ENCODE peak calls at places on chromosomes 12 and 14, in seven cellular contexts. X, F, J, R, E, N and G are unnamed samples.

GRCh38 chr14:59320771-59321170 is 132.3 kb downstream of the DAAM1 start:
- DNase-seq in J (no peak), F (no peak), E (no peak), N (no peak), R (no peak), X (no peak), G (no peak)

GRCh38 chr12:115697341-115697740 is 580.2 kb downstream of the MED13L start:
- DNase-seq in F (no peak), E (no peak), X (no peak), J (no peak), N (no peak), R (no peak), G (no peak)

GRCh38 chr14:85960781-85961180 is 430.8 kb downstream of the FLRT2 start:
- DNase-seq in F (no peak), X (no peak), J (no peak), R (no peak), N (no peak), E (no peak), G (no peak)

GRCh38 chr12:122137681-122138080 is 36.3 kb downstream of the IL31 start:
- DNase-seq in N (peak; percentile 84), J (no peak), R (peak; percentile 82), E (no peak), F (no peak), X (no peak), G (no peak)

GRCh38 chr12:89783321-89784060 is 74.9 kb upstream of the ATP2B1 start:
- DNase-seq in E (no peak), R (no peak), F (no peak), N (peak; percentile 2), X (no peak), J (peak; percentile 3), G (no peak)

GRCh38 chr14:103329421-103330347 is 4.4 kb upstream of the EIF5 start:
- DNase-seq in R (no peak), E (peak; percentile 64), X (no peak), F (no peak), N (no peak), J (no peak), G (no peak)

GRCh38 chr12:91910871-91911388 is 234.7 kb downstream of the BTG1 start:
- DNase-seq in R (no peak), X (no peak), J (no peak), N (peak; percentile 3), E (no peak), F (no peak), G (no peak)

GRCh38 chr12:57001448-57001906 is 4.9 kb downstream of the ZBTB39 start:
- DNase-seq in N (peak; percentile 91), F (peak; percentile 44), J (peak; percentile 76), R (peak; percentile 92), X (no peak), E (peak; percentile 87), G (no peak)

GRCh38 chr12:4134434-4134762 is 139.2 kb upstream of the CCND2 start:
- DNase-seq in R (no peak), X (no peak), F (no peak), J (no peak), E (no peak), N (peak; percentile 92), G (no peak)

GRCh38 chr12:79451988-79452387 is 238.8 kb downstream of the PAWR start:
- DNase-seq in X (no peak), R (no peak), J (peak; percentile 99), F (no peak), N (no peak), E (peak; percentile 31), G (no peak)

GRCh38 chr12:49527361-49528130 is 11.3 kb upstream of the KCNH3 start:
- DNase-seq in X (no peak), F (no peak), R (no peak), N (no peak), E (no peak), J (no peak), G (no peak)

GRCh38 chr12:122871851-122872785 is 23.8 kb downstream of the VPS37B start:
- DNase-seq in F (no peak), N (peak; percentile 100), X (peak; percentile 52), J (peak; percentile 84), R (peak; percentile 94), E (no peak), G (peak; percentile 86)

GRCh38 chr14:100536721-100537700 is 50.2 kb downstream of the BEGAIN start:
- DNase-seq in X (no peak), R (peak; percentile 45), F (no peak), J (no peak), N (no peak), E (no peak), G (no peak)

GRCh38 chr12:91211869-91212268 is 29.3 kb upstream of the DCN start:
- DNase-seq in R (no peak), E (no peak), F (no peak), X (no peak), J (no peak), N (no peak), G (no peak)

GRCh38 chr14:76863724-76864407 is 37.7 kb downstream of the LRRC74A start:
- DNase-seq in F (no peak), X (peak; percentile 13), J (peak; percentile 43), R (no peak), N (no peak), E (peak; percentile 19), G (peak; percentile 24)

GRCh38 chr14:26332966-26333365 is 264.9 kb downstream of the NOVA1 start:
- DNase-seq in R (no peak), X (no peak), N (no peak), J (no peak), F (no peak), E (no peak), G (no peak)

GRCh38 chr12:108846320-108846719 is 11.1 kb downstream of the SSH1 start:
- DNase-seq in N (no peak), J (no peak), F (no peak), R (no peak), X (no peak), E (no peak), G (no peak)

GRCh38 chr12:76536546-76536945 is 23.0 kb downstream of the OSBPL8 start:
- DNase-seq in R (no peak), E (no peak), F (no peak), J (no peak), N (no peak), X (no peak), G (no peak)

GRCh38 chr14:79745046-79745445 is 466.3 kb downstream of the DIO2 start:
- DNase-seq in E (no peak), F (no peak), J (no peak), N (no peak), X (no peak), R (no peak), G (no peak)

GRCh38 chr14:24059841-24060388 is 8.1 kb downstream of the CARMIL3 start:
- DNase-seq in J (no peak), X (no peak), E (no peak), F (no peak), R (no peak), N (no peak), G (no peak)

GRCh38 chr14:65840118-65840751 is 427.7 kb downstream of the FUT8 start:
- DNase-seq in X (no peak), J (no peak), E (no peak), F (no peak), N (no peak), R (no peak), G (no peak)

DNA sequence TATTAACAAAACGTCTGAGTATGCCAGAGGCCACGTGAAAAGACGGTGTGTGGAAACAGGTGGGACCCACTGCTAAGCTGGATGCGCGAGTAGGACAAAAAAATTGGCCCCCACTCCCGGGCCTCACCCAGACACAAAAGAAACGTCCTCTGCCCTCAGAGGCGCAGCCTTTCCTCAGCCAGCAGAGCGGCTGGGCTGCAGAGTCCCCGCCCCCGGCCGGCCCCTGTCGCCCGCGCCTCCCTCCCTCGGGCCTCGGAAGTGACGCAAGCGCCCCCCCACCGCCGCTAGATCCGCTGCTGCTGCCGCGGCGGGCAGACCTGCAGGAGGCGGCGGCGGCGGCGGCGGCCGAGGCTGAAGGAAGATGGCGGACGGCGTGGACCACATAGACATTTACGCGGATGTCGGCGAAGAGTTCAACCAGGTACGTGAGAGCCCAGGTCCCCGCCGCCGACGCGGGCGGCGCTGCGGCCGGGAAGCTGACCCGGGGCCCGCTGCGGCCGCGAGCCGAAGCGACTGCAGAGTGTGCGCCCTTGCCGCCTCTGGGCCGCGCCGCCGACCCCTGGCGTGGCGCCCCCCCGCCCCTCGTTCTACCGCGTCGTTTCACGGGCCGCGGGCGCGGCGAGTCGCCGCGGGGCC is at the start of gene CPSF6:
- DNase-seq in X (peak; percentile 62), F (peak; percentile 72), R (peak; percentile 95), J (peak; percentile 95), E (peak; percentile 82), N (peak; percentile 97), G (no peak)
- TF ChIP-seq POLR2AphosphoS5 in X (peak; percentile 82), F (peak; percentile 97), R (peak; percentile 92), J (peak; percentile 95), E (peak; percentile 81), N (peak; percentile 96), G (peak; percentile 92)

GRCh38 chr12:9754097-9754964 is 6.4 kb downstream of the CD69 start:
- DNase-seq in E (no peak), J (no peak), X (no peak), R (no peak), N (no peak), F (no peak), G (no peak)

GRCh38 chr12:9752145-9752717 is 8.5 kb downstream of the CD69 start:
- DNase-seq in F (no peak), R (no peak), J (no peak), X (no peak), E (no peak), N (no peak), G (no peak)

GRCh38 chr12:9753042-9753820 is 7.5 kb downstream of the CD69 start:
- DNase-seq in E (no peak), N (no peak), F (no peak), R (no peak), X (no peak), J (peak; percentile 90), G (no peak)

GRCh38 chr12:9751204-9752144 is 9.2 kb downstream of the CD69 start:
- DNase-seq in J (peak; percentile 63), X (no peak), N (peak; percentile 43), R (no peak), E (peak; percentile 27), F (peak; percentile 12), G (no peak)

GRCh38 chr12:9750276-9751203 is 10.2 kb downstream of the CD69 start:
- DNase-seq in F (peak; percentile 46), R (no peak), X (no peak), N (peak; percentile 89), J (peak; percentile 82), E (peak; percentile 47), G (peak; percentile 45)
- H3K4me3 ChIP-seq in F (no peak overlapping the region), R (no peak overlapping the region), X (no peak overlapping the region), N (peak overlapping the region; percentile 17), J (no peak overlapping the region), E (no peak overlapping the region), G (peak overlapping the region; percentile 75)

GRCh38 chr12:68913682-68914081 is 19.3 kb downstream of the CPM start:
- DNase-seq in R (no peak), X (no peak), E (no peak), F (no peak), J (no peak), N (no peak), G (no peak)
- TF ChIP-seq EZH2 in R (no peak), X (no peak), E (no peak), F (no peak), J (no peak), N (no peak), G (no peak)

DNA sequence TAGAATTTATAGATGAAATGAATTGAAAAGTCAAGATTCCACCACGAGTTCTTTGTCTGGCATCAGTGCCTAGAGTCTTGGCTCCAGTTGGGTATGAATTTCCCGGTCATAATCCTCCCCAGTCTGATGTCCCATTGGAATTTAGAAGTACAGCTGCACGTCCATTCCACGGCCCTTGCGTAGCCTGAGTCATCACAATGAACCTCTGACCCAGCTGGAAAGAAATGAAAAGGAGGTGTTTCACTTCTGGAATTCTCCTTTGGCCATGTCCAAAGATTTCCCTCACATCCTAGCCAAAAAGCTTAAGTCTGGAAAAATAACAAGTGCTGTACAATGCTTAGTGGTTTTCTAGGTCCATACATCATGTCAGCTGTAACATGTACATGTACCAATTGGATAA is 122.7 kb downstream of the KICS2 start:
- DNase-seq in X (no peak), E (no peak), F (peak; percentile 27), N (no peak), J (peak; percentile 70), R (no peak), G (no peak)
- TF ChIP-seq POLR2AphosphoS5 in X (no peak), E (no peak), F (no peak), N (no peak), J (no peak), R (no peak), G (no peak)